ENCODE peak calls at places on chromosomes 12 and 14, in six cellular contexts. W, Q, Z, L, J and I are unnamed samples.

GRCh38 chr12:79844693-79845092 is 90.2 kb downstream of the PPP1R12A start:
- DNase-seq in Z (peak; percentile 71), Q (no peak), L (peak; percentile 34), J (no peak), W (no peak), I (no peak)

GRCh38 chr14:53696217-53696965 is 260.2 kb downstream of the BMP4 start:
- DNase-seq in Q (no peak), J (no peak), L (no peak), Z (no peak), W (no peak), I (no peak)

GRCh38 chr14:51369814-51370213 is 129.8 kb downstream of the TMX1 start:
- DNase-seq in W (no peak), Z (no peak), J (peak; percentile 1), L (no peak), Q (no peak), I (no peak)

GRCh38 chr12:99455350-99456037 is 192.1 kb upstream of the GARIN6 start:
- DNase-seq in J (no peak), Z (peak; percentile 94), W (no peak), Q (no peak), L (peak; percentile 86), I (no peak)

GRCh38 chr12:124713436-124714082 is 146.1 kb upstream of the NCOR2 start:
- DNase-seq in J (peak; percentile 59), Q (peak; percentile 7), L (peak; percentile 37), Z (peak; percentile 93), W (no peak), I (peak; percentile 37)

GRCh38 chr14:73058923-73059311 is 583 bp downstream of the RBM25 start:
- DNase-seq in Q (no peak), J (no peak), Z (peak; percentile 33), L (no peak), W (no peak), I (no peak)

GRCh38 chr12:74689071-74689655 is 151.5 kb downstream of the ATXN7L3B start:
- DNase-seq in Q (peak; percentile 30), J (no peak), L (peak; percentile 23), W (no peak), Z (peak; percentile 71), I (no peak)

GRCh38 chr14:100535287-100536131 is 51.7 kb downstream of the BEGAIN start:
- DNase-seq in Q (no peak), Z (no peak), W (no peak), L (no peak), J (no peak), I (no peak)

GRCh38 chr12:118175823-118176447 is 40.0 kb downstream of the PEBP1 start:
- DNase-seq in W (no peak), Q (no peak), Z (no peak), L (no peak), J (no peak), I (no peak)

GRCh38 chr12:96912261-96912660 is 5.2 kb downstream of the NEDD1 start:
- DNase-seq in Q (no peak), Z (no peak), W (no peak), L (no peak), J (no peak), I (no peak)

GRCh38 chr12:70365398-70365647 is 767 bp upstream of the KCNMB4 start:
- DNase-seq in J (no peak), Z (no peak), L (no peak), Q (no peak), W (no peak), I (no peak)

GRCh38 chr14:65101631-65102440 is 481 bp downstream of the MAX start:
- DNase-seq in L (no peak), J (peak; percentile 29), Z (no peak), Q (no peak), W (no peak), I (peak; percentile 53)

GRCh38 chr12:124605150-124605549 is 37.7 kb upstream of the NCOR2 start:
- DNase-seq in L (no peak), J (no peak), Q (no peak), Z (no peak), W (no peak), I (no peak)

GRCh38 chr12:98754095-98754494 is 109.0 kb downstream of the APAF1 start:
- DNase-seq in J (no peak), Z (peak; percentile 86), Q (no peak), W (no peak), L (peak; percentile 55), I (no peak)

GRCh38 chr12:71041481-71041880 is 116.3 kb downstream of the TSPAN8 start:
- DNase-seq in W (no peak), J (no peak), L (no peak), Z (no peak), Q (no peak), I (no peak)

GRCh38 chr14:60266021-60266937 is 17.3 kb downstream of the PPM1A start:
- DNase-seq in Z (no peak), Q (no peak), W (no peak), L (no peak), J (peak; percentile 6), I (no peak)

GRCh38 chr12:54352022-54352531 is 12.2 kb downstream of the GPR84 start:
- DNase-seq in W (no peak), L (no peak), Z (peak; percentile 93), J (peak; percentile 48), Q (no peak), I (no peak)

GRCh38 chr12:99427104-99427503 is 220.4 kb upstream of the GARIN6 start:
- DNase-seq in W (no peak), Q (no peak), L (no peak), Z (no peak), J (no peak), I (no peak)

GRCh38 chr12:79769189-79769859 is 78.6 kb upstream of the PAWR start:
- DNase-seq in L (no peak), J (no peak), W (no peak), Q (no peak), Z (no peak), I (no peak)

GRCh38 chr12:12442548-12443071 is 85.7 kb downstream of the BORCS5 start:
- DNase-seq in L (no peak), W (no peak), Q (no peak), J (no peak), Z (peak; percentile 77), I (no peak)

GRCh38 chr14:75433631-75434556 is 6.1 kb downstream of the JDP2 start:
- DNase-seq in L (no peak), J (no peak), Q (no peak), W (no peak), Z (no peak), I (no peak)

GRCh38 chr12:27382126-27382795 is 49.6 kb downstream of the BMAL2 start:
- DNase-seq in W (no peak), J (no peak), L (no peak), Q (no peak), Z (peak; percentile 35), I (no peak)

GRCh38 chr14:75418779-75419768 is 8.7 kb upstream of the JDP2 start:
- DNase-seq in J (no peak), W (no peak), Z (no peak), Q (peak; percentile 47), L (no peak), I (no peak)

GRCh38 chr14:99581371-99581770 is 22.6 kb downstream of the CCDC85C start:
- DNase-seq in J (no peak), Q (no peak), W (no peak), L (no peak), Z (no peak), I (no peak)

GRCh38 chr14:63664143-63664460 is 22.4 kb upstream of the WDR89 start:
- DNase-seq in L (no peak), Q (no peak), W (no peak), J (no peak), Z (no peak), I (no peak)

GRCh38 chr12:694734-695503 is 31.7 kb upstream of the NINJ2 start:
- DNase-seq in L (no peak), J (no peak), Z (peak; percentile 7), Q (no peak), W (no peak), I (no peak)

GRCh38 chr12:49580572-49581535 is 12.9 kb upstream of the MCRS1 start:
- DNase-seq in Z (peak; percentile 66), W (no peak), Q (peak; percentile 4), L (peak; percentile 75), J (peak; percentile 39), I (peak; percentile 44)

GRCh38 chr12:57151741-57152407 is 4.5 kb upstream of the LRP1-AS start:
- DNase-seq in L (peak; percentile 54), Q (no peak), W (no peak), J (no peak), Z (peak; percentile 91), I (no peak)

GRCh38 chr12:108482717-108483212 is 32.3 kb upstream of the FICD start:
- DNase-seq in L (no peak), Q (no peak), Z (peak; percentile 76), J (no peak), W (no peak), I (no peak)

GRCh38 chr12:90102957-90103652 is 394.5 kb upstream of the ATP2B1 start:
- DNase-seq in Z (peak; percentile 55), Q (peak; percentile 8), L (peak; percentile 12), J (no peak), W (no peak), I (no peak)

GRCh38 chr14:38022775-38023174 is 184.9 kb upstream of the SSTR1 start:
- DNase-seq in W (no peak), Q (no peak), J (no peak), L (no peak), Z (no peak), I (no peak)